ENCODE peak calls at places on chromosomes 2 and 18, in nine cellular contexts. M is dermis microvascular lymphatic vessel endothelial cell; N is lower lobe of right lung; Q is GM04504; F is aorta; C is ELR; G is glutamatergic neuron; X is stimulated activated CD4-positive, alpha-beta T cell treated with anti-CD3 and anti-CD28 coated beads, Interleukin-15, amount 100 ng/mL, for 24 hours; U is tibial artery. Z is an unnamed sample.
A peak's percentile ranks its signal among the peaks of the same experiment; 100 is the strongest.

GRCh38 chr2:140027320-140027719 is 1247.1 kb upstream of the NXPH2 start:
- DNase-seq in N (no peak), X (no peak), G (no peak), U (no peak), M (no peak), F (no peak), C (no peak), Q (no peak), Z (no peak)

GRCh38 chr2:156118753-156119416 is 213.6 kb downstream of the NR4A2 start:
- DNase-seq in X (no peak), G (no peak), C (no peak), N (no peak), M (no peak), Q (no peak), F (no peak), U (no peak), Z (no peak)

GRCh38 chr2:144524190-144524957 is 4.5 kb upstream of the ZEB2 start:
- DNase-seq in X (peak; percentile 31), N (peak; percentile 65), U (peak; percentile 86), F (peak; percentile 82), M (no peak), Q (no peak), G (peak; percentile 76), C (peak; percentile 46), Z (no peak)

GRCh38 chr2:74895031-74895425 is 61.1 kb downstream of the HK2 start:
- DNase-seq in F (no peak), M (no peak), U (no peak), N (no peak), Q (no peak), C (no peak), G (no peak), X (no peak), Z (no peak)

GRCh38 chr18:13611616-13612110 is 114.7 kb downstream of the FAM210A start:
- DNase-seq in C (peak; percentile 9), G (no peak), X (peak; percentile 36), N (no peak), Q (no peak), M (peak; percentile 38), F (peak; percentile 73), U (peak; percentile 76), Z (no peak)

GRCh38 chr2:238593236-238593635 is 166.5 kb downstream of the ASB1 start:
- DNase-seq in C (no peak), Q (no peak), M (no peak), X (no peak), N (no peak), U (no peak), F (no peak), G (no peak), Z (no peak)

GRCh38 chr2:151826737-151827157 is 1.5 kb downstream of the ARL5A start:
- DNase-seq in U (no peak), G (no peak), F (no peak), X (no peak), Q (no peak), M (peak; percentile 46), C (peak; percentile 26), N (no peak), Z (no peak)

GRCh38 chr2:123720760-123721159 is 304.3 kb upstream of the CNTNAP5 start:
- DNase-seq in F (no peak), U (no peak), G (no peak), X (no peak), C (peak; percentile 7), N (no peak), M (no peak), Q (no peak), Z (no peak)

GRCh38 chr2:236985940-236986339 is 99.7 kb upstream of the COPS8 start:
- DNase-seq in N (no peak), Q (no peak), C (no peak), M (no peak), G (no peak), U (no peak), X (no peak), F (no peak), Z (no peak)

GRCh38 chr18:38459086-38459485 is 893.5 kb upstream of the CELF4 start:
- DNase-seq in G (no peak), X (no peak), Q (no peak), C (no peak), M (no peak), U (no peak), F (no peak), N (no peak), Z (no peak)

GRCh38 chr2:47519147-47519537 is 116.2 kb downstream of the MSH2 start:
- DNase-seq in F (no peak), M (no peak), Q (no peak), C (no peak), X (no peak), U (no peak), G (no peak), N (no peak), Z (no peak)

GRCh38 chr2:8677646-8678592 is 3.9 kb upstream of the ID2 start:
- DNase-seq in X (peak; percentile 53), N (peak; percentile 68), U (peak; percentile 84), C (peak; percentile 76), F (peak; percentile 78), G (peak; percentile 30), M (peak; percentile 53), Q (no peak), Z (no peak)

GRCh38 chr2:66440011-66440542 is 5.2 kb downstream of the MEIS1 start:
- DNase-seq in N (no peak), X (no peak), M (peak; percentile 14), U (peak; percentile 67), F (peak; percentile 46), Q (no peak), C (peak; percentile 53), G (no peak), Z (no peak)

GRCh38 chr18:47370052-47370451 is 118.6 kb upstream of the SKOR2 start:
- DNase-seq in C (no peak), M (no peak), G (no peak), X (no peak), N (no peak), Q (no peak), U (no peak), F (no peak), Z (no peak)

GRCh38 chr2:15159751-15160177 is 401.4 kb downstream of the NBAS start:
- DNase-seq in Q (no peak), N (no peak), G (no peak), F (no peak), U (no peak), X (peak; percentile 19), C (peak; percentile 62), M (peak; percentile 69), Z (no peak)

GRCh38 chr2:66813976-66814375 is 379.1 kb downstream of the MEIS1 start:
- DNase-seq in C (peak; percentile 22), M (no peak), G (no peak), Q (no peak), N (no peak), F (no peak), U (no peak), X (no peak), Z (no peak)

GRCh38 chr2:159713691-159714585 is 1.6 kb downstream of the MARCHF7 start:
- DNase-seq in U (no peak), C (peak; percentile 90), M (peak; percentile 69), Q (no peak), N (no peak), X (no peak), G (no peak), F (no peak), Z (no peak)

GRCh38 chr2:190023860-190024259 is 38.7 kb downstream of the MSTN start:
- DNase-seq in F (no peak), U (no peak), M (peak; percentile 60), X (no peak), Q (peak; percentile 4), N (no peak), G (no peak), C (peak; percentile 73), Z (peak; percentile 8)

GRCh38 chr2:120453635-120453998 is 107.7 kb downstream of the INHBB start:
- DNase-seq in X (no peak), N (peak; percentile 20), M (peak; percentile 15), F (no peak), C (peak; percentile 85), G (no peak), U (no peak), Q (no peak), Z (no peak)

GRCh38 chr2:73267008-73267407 is 17.3 kb downstream of the FBXO41 start:
- DNase-seq in X (no peak), U (no peak), C (no peak), G (no peak), M (no peak), F (no peak), Q (no peak), N (no peak), Z (no peak)

GRCh38 chr18:369224-370010 is 101.6 kb upstream of the THOC1 start:
- DNase-seq in G (no peak), C (peak; percentile 90), N (no peak), M (no peak), F (no peak), Q (no peak), X (no peak), U (no peak), Z (no peak)

GRCh38 chr2:7670905-7671304 is 753.7 kb downstream of the RNF144A start:
- DNase-seq in U (no peak), M (no peak), G (no peak), F (no peak), N (no peak), X (no peak), Q (no peak), C (no peak), Z (no peak)

GRCh38 chr2:2830576-2830975 is 499.5 kb upstream of the MYT1L start:
- DNase-seq in U (no peak), Q (no peak), M (no peak), N (no peak), X (no peak), C (no peak), F (no peak), G (no peak), Z (no peak)

GRCh38 chr18:31469629-31470028 is 22.1 kb downstream of the DSG3 start:
- DNase-seq in C (no peak), X (no peak), M (no peak), U (no peak), N (no peak), Q (no peak), G (no peak), F (no peak), Z (no peak)

GRCh38 chr2:42804338-42804737 is 12.0 kb upstream of the HAAO start:
- DNase-seq in C (no peak), Q (no peak), N (no peak), F (no peak), X (no peak), M (no peak), G (no peak), U (no peak), Z (no peak)

GRCh38 chr2:15677141-15677911 is 85.7 kb downstream of the DDX1 start:
- DNase-seq in N (no peak), M (peak; percentile 29), U (no peak), X (no peak), F (no peak), Q (no peak), C (no peak), G (peak; percentile 55), Z (no peak)

GRCh38 chr2:127081826-127082633 is 24.9 kb downstream of the BIN1 start:
- DNase-seq in G (no peak), U (no peak), Q (no peak), M (no peak), F (no peak), X (peak; percentile 78), C (no peak), N (no peak), Z (no peak)

GRCh38 chr2:33047939-33048338 is 101.2 kb downstream of the LTBP1 start:
- DNase-seq in Q (no peak), U (no peak), M (no peak), N (no peak), C (no peak), G (no peak), F (no peak), X (no peak), Z (no peak)

GRCh38 chr2:112304298-112304941 is 29.0 kb downstream of the ZC3H6 start:
- DNase-seq in F (no peak), C (no peak), X (no peak), G (no peak), N (no peak), Q (no peak), M (no peak), U (no peak), Z (no peak)

GRCh38 chr18:28657836-28658410 is 481.0 kb upstream of the CDH2 start:
- DNase-seq in Q (peak; percentile 3), N (no peak), M (peak; percentile 62), C (peak; percentile 59), U (no peak), F (no peak), X (no peak), G (no peak), Z (peak; percentile 22)

GRCh38 chr2:119862127-119862889 is 102.6 kb downstream of the PTPN4 start:
- DNase-seq in C (no peak), Q (no peak), X (no peak), N (no peak), U (no peak), M (no peak), G (no peak), F (no peak), Z (no peak)